ENCODE peak calls at places on chromosomes 11 and 22, in seven cellular contexts. One of them, this sample, is unnamed.

GRCh38 chr22:32810241-32811133 is 9.0 kb downstream of the TIMP3 start:
- DNase-seq in H1: no peak
- DNase-seq in uterus: no peak
- DNase-seq in prostate gland: no peak
- DNase-seq in esophagus squamous epithelium: no peak
- DNase-seq in stomach: no peak
- DNase-seq in vagina: no peak
- DNase-seq in this sample: no peak

GRCh38 chr11:25734592-25735211 is 597.2 kb upstream of the ANO3 start:
- DNase-seq in H1: no peak
- DNase-seq in uterus: no peak
- DNase-seq in prostate gland: no peak
- DNase-seq in esophagus squamous epithelium: no peak
- DNase-seq in stomach: no peak
- DNase-seq in vagina: no peak
- DNase-seq in this sample: no peak

GRCh38 chr11:83364500-83365059 is 78.4 kb upstream of the CCDC90B start:
- DNase-seq in H1: no peak
- DNase-seq in uterus: no peak
- DNase-seq in prostate gland: no peak
- DNase-seq in esophagus squamous epithelium: no peak
- DNase-seq in stomach: no peak
- DNase-seq in vagina: no peak
- DNase-seq in this sample: no peak

GRCh38 chr11:77654770-77655434 is 17.3 kb upstream of the CLNS1A start:
- DNase-seq in H1: no peak
- DNase-seq in uterus: no peak
- DNase-seq in prostate gland: no peak
- DNase-seq in esophagus squamous epithelium: no peak
- DNase-seq in stomach: no peak
- DNase-seq in vagina: no peak
- DNase-seq in this sample: no peak

GRCh38 chr22:27224485-27225364 is 567.3 kb downstream of the MIAT start:
- DNase-seq in H1: no peak
- DNase-seq in uterus: peak
- DNase-seq in prostate gland: no peak
- DNase-seq in esophagus squamous epithelium: no peak
- DNase-seq in stomach: no peak
- DNase-seq in vagina: no peak
- DNase-seq in this sample: no peak

GRCh38 chr22:33400891-33401290 is 342.7 kb upstream of the SYN3 start:
- DNase-seq in H1: no peak
- DNase-seq in uterus: no peak
- DNase-seq in prostate gland: no peak
- DNase-seq in esophagus squamous epithelium: no peak
- DNase-seq in stomach: no peak
- DNase-seq in vagina: no peak
- DNase-seq in this sample: no peak

GRCh38 chr11:67280341-67280790 is 8.7 kb upstream of the ANKRD13D start:
- DNase-seq in H1: no peak
- DNase-seq in uterus: no peak
- DNase-seq in prostate gland: no peak
- DNase-seq in esophagus squamous epithelium: no peak
- DNase-seq in stomach: no peak
- DNase-seq in vagina: no peak
- DNase-seq in this sample: peak

GRCh38 chr11:128324531-128325141 is 262.7 kb downstream of the ETS1 start:
- DNase-seq in H1: no peak
- DNase-seq in uterus: no peak
- DNase-seq in prostate gland: no peak
- DNase-seq in esophagus squamous epithelium: no peak
- DNase-seq in stomach: no peak
- DNase-seq in vagina: no peak
- DNase-seq in this sample: peak

GRCh38 chr11:92322225-92322624 is 97.6 kb downstream of the FAT3 start:
- DNase-seq in H1: no peak
- DNase-seq in uterus: no peak
- DNase-seq in prostate gland: no peak
- DNase-seq in esophagus squamous epithelium: no peak
- DNase-seq in stomach: no peak
- DNase-seq in vagina: no peak
- DNase-seq in this sample: no peak

GRCh38 chr11:35584321-35584720 is 33.9 kb upstream of the FJX1 start:
- DNase-seq in H1: no peak
- DNase-seq in uterus: no peak
- DNase-seq in prostate gland: no peak
- DNase-seq in esophagus squamous epithelium: no peak
- DNase-seq in stomach: no peak
- DNase-seq in vagina: no peak
- DNase-seq in this sample: no peak

GRCh38 chr22:42217019-42217751 is 53.3 kb downstream of the TCF20 start:
- DNase-seq in H1: no peak
- DNase-seq in uterus: no peak
- DNase-seq in prostate gland: no peak
- DNase-seq in esophagus squamous epithelium: no peak
- DNase-seq in stomach: no peak
- DNase-seq in vagina: no peak
- DNase-seq in this sample: no peak

GRCh38 chr11:75193271-75193670 is 42.4 kb downstream of the SLCO2B1 start:
- DNase-seq in H1: no peak
- DNase-seq in uterus: no peak
- DNase-seq in prostate gland: no peak
- DNase-seq in esophagus squamous epithelium: no peak
- DNase-seq in stomach: no peak
- DNase-seq in vagina: no peak
- DNase-seq in this sample: peak

GRCh38 chr22:47195156-47195675 is 432.8 kb downstream of the TBC1D22A start:
- DNase-seq in H1: no peak
- DNase-seq in uterus: no peak
- DNase-seq in prostate gland: no peak
- DNase-seq in esophagus squamous epithelium: no peak
- DNase-seq in stomach: peak
- DNase-seq in vagina: peak
- DNase-seq in this sample: peak

GRCh38 chr22:19871023-19871844 is 16.6 kb upstream of the GNB1L start:
- DNase-seq in H1: peak
- DNase-seq in uterus: no peak
- DNase-seq in prostate gland: no peak
- DNase-seq in esophagus squamous epithelium: no peak
- DNase-seq in stomach: no peak
- DNase-seq in vagina: no peak
- DNase-seq in this sample: peak

GRCh38 chr11:92536895-92537294 is 312.3 kb downstream of the FAT3 start:
- DNase-seq in H1: no peak
- DNase-seq in uterus: no peak
- DNase-seq in prostate gland: no peak
- DNase-seq in esophagus squamous epithelium: no peak
- DNase-seq in stomach: no peak
- DNase-seq in vagina: no peak
- DNase-seq in this sample: no peak

GRCh38 chr22:29056472-29056871 is 5.2 kb downstream of the C22orf31 start:
- DNase-seq in H1: no peak
- DNase-seq in uterus: no peak
- DNase-seq in prostate gland: no peak
- DNase-seq in esophagus squamous epithelium: no peak
- DNase-seq in stomach: no peak
- DNase-seq in vagina: no peak
- DNase-seq in this sample: no peak

GRCh38 chr22:37739611-37740049 is 42.8 kb downstream of the TRIOBP start:
- DNase-seq in H1: no peak
- DNase-seq in uterus: no peak
- DNase-seq in prostate gland: no peak
- DNase-seq in esophagus squamous epithelium: no peak
- DNase-seq in stomach: no peak
- DNase-seq in vagina: no peak
- DNase-seq in this sample: no peak

GRCh38 chr11:117107701-117108590 is 9.7 kb upstream of the SIK3 start:
- DNase-seq in H1: no peak
- DNase-seq in uterus: no peak
- DNase-seq in prostate gland: no peak
- DNase-seq in esophagus squamous epithelium: no peak
- DNase-seq in stomach: no peak
- DNase-seq in vagina: no peak
- DNase-seq in this sample: no peak

GRCh38 chr11:1837171-1838076 is 1.4 kb upstream of the TNNI2 start:
- DNase-seq in H1: peak
- DNase-seq in uterus: peak
- DNase-seq in prostate gland: no peak
- DNase-seq in esophagus squamous epithelium: no peak
- DNase-seq in stomach: peak
- DNase-seq in vagina: no peak
- DNase-seq in this sample: peak

GRCh38 chr11:44752262-44752661 is 25.5 kb downstream of the TSPAN18 start:
- DNase-seq in H1: no peak
- DNase-seq in uterus: no peak
- DNase-seq in prostate gland: no peak
- DNase-seq in esophagus squamous epithelium: no peak
- DNase-seq in stomach: no peak
- DNase-seq in vagina: no peak
- DNase-seq in this sample: no peak

GRCh38 chr11:32960553-32961164 is 55.0 kb upstream of the DEPDC7 start:
- DNase-seq in H1: no peak
- DNase-seq in uterus: no peak
- DNase-seq in prostate gland: no peak
- DNase-seq in esophagus squamous epithelium: no peak
- DNase-seq in stomach: no peak
- DNase-seq in vagina: no peak
- DNase-seq in this sample: no peak

GRCh38 chr11:102316505-102316904 is 779 bp upstream of the BIRC3 start:
- DNase-seq in H1: no peak
- DNase-seq in uterus: no peak
- DNase-seq in prostate gland: no peak
- DNase-seq in esophagus squamous epithelium: no peak
- DNase-seq in stomach: no peak
- DNase-seq in vagina: no peak
- DNase-seq in this sample: no peak

GRCh38 chr11:15764948-15765347 is 591.4 kb downstream of the SOX6 start:
- DNase-seq in H1: no peak
- DNase-seq in uterus: no peak
- DNase-seq in prostate gland: no peak
- DNase-seq in esophagus squamous epithelium: no peak
- DNase-seq in stomach: no peak
- DNase-seq in vagina: no peak
- DNase-seq in this sample: no peak

GRCh38 chr11:1762537-1763302 is 1.0 kb downstream of the CTSD start:
- DNase-seq in H1: no peak
- DNase-seq in uterus: no peak
- DNase-seq in prostate gland: peak
- DNase-seq in esophagus squamous epithelium: no peak
- DNase-seq in stomach: peak
- DNase-seq in vagina: no peak
- DNase-seq in this sample: peak

DNA sequence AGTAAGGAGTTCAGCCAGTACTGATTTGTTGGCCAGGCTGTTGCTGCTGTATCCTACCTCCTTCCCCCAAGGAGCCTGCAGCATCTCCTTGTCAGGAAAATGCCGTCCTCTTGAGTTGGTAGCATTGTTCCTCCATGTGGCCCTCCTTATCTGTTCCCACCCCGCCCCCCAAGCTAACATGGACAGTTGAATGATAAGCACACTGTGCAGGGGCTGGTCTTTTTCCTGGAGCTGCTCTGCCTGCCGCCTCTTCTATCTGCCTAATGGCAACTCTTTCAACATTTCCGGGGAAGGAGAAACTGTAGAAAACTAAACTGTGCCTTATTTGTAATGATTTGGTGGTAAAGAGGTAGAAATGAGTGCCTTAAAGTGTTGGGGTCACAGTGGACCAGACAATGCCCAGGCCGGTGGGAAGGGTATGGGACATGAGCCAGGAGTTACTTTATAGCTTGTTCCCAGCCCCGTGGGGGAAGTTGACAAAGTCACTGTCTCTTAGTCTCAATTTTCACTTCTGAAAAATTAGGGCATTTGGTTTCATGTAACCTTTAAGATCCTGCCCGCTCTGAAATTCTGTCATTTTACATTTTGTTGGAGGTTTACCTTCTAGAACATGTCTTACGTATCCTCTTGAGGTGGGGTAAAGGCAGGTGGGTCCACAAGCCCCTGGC is 4.5 kb downstream of the FAM118A start:
- DNase-seq in H1: no peak
- DNase-seq in uterus: no peak
- DNase-seq in prostate gland: no peak
- DNase-seq in esophagus squamous epithelium: no peak
- DNase-seq in stomach: no peak
- DNase-seq in vagina: no peak
- DNase-seq in this sample: no peak
- TF ChIP-seq POLR2A in H1: no peak
- TF ChIP-seq POLR2A in uterus: no peak
- TF ChIP-seq POLR2A in prostate gland: no peak
- TF ChIP-seq POLR2A in esophagus squamous epithelium: no peak
- TF ChIP-seq POLR2A in stomach: no peak
- TF ChIP-seq POLR2A in vagina: no peak
- TF ChIP-seq POLR2A in this sample: no peak

GRCh38 chr11:65493367-65494176 is 5.3 kb upstream of the MALAT1 start:
- DNase-seq in H1: no peak
- DNase-seq in uterus: peak
- DNase-seq in prostate gland: peak
- DNase-seq in esophagus squamous epithelium: no peak
- DNase-seq in stomach: peak
- DNase-seq in vagina: peak
- DNase-seq in this sample: peak
- TF ChIP-seq POLR2A in H1: no peak
- TF ChIP-seq POLR2A in uterus: peak
- TF ChIP-seq POLR2A in prostate gland: peak
- TF ChIP-seq POLR2A in esophagus squamous epithelium: peak
- TF ChIP-seq POLR2A in stomach: no peak
- TF ChIP-seq POLR2A in vagina: no peak
- TF ChIP-seq POLR2A in this sample: peak

DNA sequence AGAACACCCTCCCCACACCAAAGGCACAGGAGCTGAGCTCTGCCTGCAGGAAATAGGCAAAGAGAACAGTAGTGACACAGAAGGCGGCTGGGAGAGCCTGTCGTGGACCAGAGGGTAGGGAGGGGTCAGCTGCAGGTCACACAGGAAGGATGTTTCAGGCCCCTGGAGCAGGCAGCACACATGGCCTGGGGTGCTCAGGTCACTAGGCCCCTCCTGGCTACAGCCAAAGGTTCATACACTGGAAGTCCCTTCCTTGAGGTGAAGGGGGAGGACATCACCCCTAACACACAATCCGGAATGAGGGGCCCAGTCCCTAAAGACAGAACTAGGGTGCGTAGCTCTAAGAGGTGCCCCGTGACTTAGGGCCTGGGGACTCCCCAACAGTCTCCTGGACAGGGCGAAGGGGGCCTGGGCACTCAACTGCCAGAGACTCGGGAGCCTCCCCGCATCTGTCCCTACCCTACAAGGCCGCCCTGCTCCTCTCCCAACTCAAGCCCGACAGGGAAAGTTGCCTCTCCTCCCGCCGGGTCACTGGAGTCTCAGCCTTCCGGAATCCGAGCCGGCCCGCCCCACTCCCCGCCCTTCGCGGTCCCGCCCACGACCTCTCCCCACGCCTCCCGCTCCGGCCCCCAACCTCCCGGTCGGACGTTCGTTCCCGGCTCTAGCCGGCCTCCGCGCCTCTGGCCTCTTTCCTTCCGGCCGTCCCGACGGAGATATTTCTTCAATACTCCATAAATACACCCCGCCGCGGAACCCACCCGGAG is at the start of gene CYB5R2:
- DNase-seq in H1: peak
- DNase-seq in uterus: peak
- DNase-seq in prostate gland: peak
- DNase-seq in esophagus squamous epithelium: no peak
- DNase-seq in stomach: peak
- DNase-seq in vagina: no peak
- DNase-seq in this sample: peak
- TF ChIP-seq POLR2A in H1: peak
- TF ChIP-seq POLR2A in uterus: peak
- TF ChIP-seq POLR2A in prostate gland: peak
- TF ChIP-seq POLR2A in esophagus squamous epithelium: peak
- TF ChIP-seq POLR2A in stomach: no peak
- TF ChIP-seq POLR2A in vagina: no peak
- TF ChIP-seq POLR2A in this sample: peak

GRCh38 chr11:107490836-107491235 is 33.2 kb upstream of the CWF19L2 start:
- DNase-seq in H1: no peak
- DNase-seq in uterus: no peak
- DNase-seq in prostate gland: no peak
- DNase-seq in esophagus squamous epithelium: no peak
- DNase-seq in stomach: no peak
- DNase-seq in vagina: no peak
- DNase-seq in this sample: no peak
- TF ChIP-seq POLR2A in H1: no peak
- TF ChIP-seq POLR2A in uterus: no peak
- TF ChIP-seq POLR2A in prostate gland: no peak
- TF ChIP-seq POLR2A in esophagus squamous epithelium: no peak
- TF ChIP-seq POLR2A in stomach: no peak
- TF ChIP-seq POLR2A in vagina: no peak
- TF ChIP-seq POLR2A in this sample: no peak